ENCODE peak calls at places on chromosomes 2 and 18, in four cellular contexts. F, C, V and G are unnamed samples. For H3K9me3, the result is how much of the 10 kb centered on the place peaks cover.

GRCh38 chr18:13126966-13127598 is 91.5 kb upstream of the LDLRAD4 start:
- DNase-seq in F (no peak), C (no peak), V (no peak), G (no peak)

GRCh38 chr2:127365211-127365643 is 22.5 kb downstream of the MAP3K2 start:
- DNase-seq in V (no peak), F (no peak), C (no peak), G (no peak)

GRCh38 chr2:219501849-219502248 is 3.2 kb downstream of the GMPPA start:
- DNase-seq in F (no peak), C (no peak), V (no peak), G (no peak)

GRCh38 chr18:4672152-4672551 is 217.0 kb upstream of the DLGAP1 start:
- DNase-seq in F (no peak), C (no peak), V (no peak), G (no peak)

GRCh38 chr2:19899853-19900525 is 1.8 kb downstream of the TTC32 start:
- DNase-seq in C (no peak), V (no peak), F (peak), G (no peak)

GRCh38 chr2:8636691-8637636 is 44.9 kb upstream of the ID2 start:
- DNase-seq in V (peak), F (no peak), C (no peak), G (no peak)

GRCh38 chr2:118554616-118555015 is 292.8 kb downstream of the EN1 start:
- DNase-seq in C (no peak), F (no peak), V (no peak), G (no peak)

GRCh38 chr2:190858817-190859216 is 21.8 kb upstream of the GLS start:
- DNase-seq in F (peak), V (no peak), C (no peak), G (no peak)

GRCh38 chr2:200247494-200247893 is 59.0 kb upstream of the SPATS2L start:
- DNase-seq in V (peak), F (no peak), C (no peak), G (no peak)

GRCh38 chr2:39568561-39569006 is 97.1 kb upstream of the TMEM178A start:
- DNase-seq in V (peak), F (peak), C (no peak), G (no peak)

GRCh38 chr2:207801259-207801658 is 31.6 kb upstream of the FZD5 start:
- DNase-seq in C (no peak), F (peak), V (no peak), G (no peak)

GRCh38 chr18:77168666-77169358 is 36.2 kb upstream of the MBP start:
- DNase-seq in F (no peak), C (no peak), V (no peak), G (no peak)

GRCh38 chr18:62457830-62458229 is 65.0 kb upstream of the ZCCHC2 start:
- DNase-seq in C (no peak), V (no peak), F (no peak), G (peak)

GRCh38 chr2:234670052-234670451 is 173.2 kb upstream of the ARL4C start:
- DNase-seq in V (no peak), F (no peak), C (no peak), G (no peak)

GRCh38 chr18:9619990-9620389 is 5.6 kb upstream of the PPP4R1 start:
- DNase-seq in F (no peak), C (no peak), V (no peak), G (no peak)

GRCh38 chr2:219612605-219613286 is 14.7 kb upstream of the SLC4A3 start:
- DNase-seq in F (no peak), V (no peak), C (no peak), G (no peak)

GRCh38 chr2:149329470-149330126 is 789 bp upstream of the LYPD6 start:
- DNase-seq in C (peak), V (no peak), F (peak), G (peak)

GRCh38 chr2:215485032-215485431 is 49.2 kb upstream of the FN1 start:
- DNase-seq in F (no peak), C (no peak), V (no peak), G (no peak)

GRCh38 chr2:174606336-174606735 is 8.7 kb upstream of the WIPF1 start:
- DNase-seq in C (no peak), F (no peak), V (no peak), G (no peak)
- H3K27ac ChIP-seq in C (no peak), F (no peak), V (no peak), G (no peak)

GRCh38 chr2:227404575-227404974 is 16.8 kb upstream of the SCYGR1 start:
- DNase-seq in V (no peak), C (no peak), F (no peak), G (no peak)
- TF ChIP-seq CTCF in V (no peak), C (no peak), F (no peak), G (no peak)

DNA sequence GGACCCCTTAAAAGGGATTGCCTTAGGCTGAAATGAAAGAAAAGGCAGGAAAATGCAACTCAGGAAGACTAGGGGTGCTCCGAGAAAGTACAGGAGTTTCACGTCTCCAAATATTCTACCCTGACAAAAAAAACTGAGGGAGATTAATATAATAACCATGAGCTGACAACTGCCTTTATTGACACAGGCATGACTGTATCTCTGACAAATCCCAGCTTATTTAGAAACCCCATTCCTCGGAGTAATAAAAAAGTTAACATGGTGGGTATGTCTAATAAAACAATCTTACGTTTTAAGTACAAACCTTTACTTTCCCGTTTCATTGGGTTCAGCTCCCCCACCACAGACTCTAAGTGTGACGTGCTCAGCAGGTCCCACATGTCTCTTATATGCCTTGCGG is 7.9 kb upstream of the RBFA start:
- DNase-seq in C (no peak), F (no peak), V (no peak), G (no peak)
- H3K9me3 ChIP-seq in C (half or more), F (half or more), V (under half), G (under half)

GRCh38 chr18:27414691-27415090 is 229.6 kb upstream of the CHST9 start:
- DNase-seq in F (no peak), V (no peak), C (no peak), G (no peak)

GRCh38 chr18:27411911-27412310 is 226.8 kb upstream of the CHST9 start:
- DNase-seq in C (no peak), V (no peak), F (peak), G (no peak)

GRCh38 chr18:27415495-27415894 is 230.4 kb upstream of the CHST9 start:
- DNase-seq in C (no peak), F (peak), V (no peak), G (no peak)

GRCh38 chr18:27412551-27412950 is 227.4 kb upstream of the CHST9 start:
- DNase-seq in V (no peak), F (no peak), C (no peak), G (no peak)

GRCh38 chr18:27413495-27414401 is 228.6 kb upstream of the CHST9 start:
- DNase-seq in F (no peak), C (no peak), V (no peak), G (no peak)
- H3K27ac ChIP-seq in F (no peak), C (peak), V (no peak), G (no peak)

GRCh38 chr2:2866459-2866858 is 511.2 kb downstream of the EIPR1 start:
- DNase-seq in C (no peak), F (no peak), V (no peak), G (no peak)
- TF ChIP-seq CTCF in C (no peak), F (no peak), V (no peak), G (no peak)

GRCh38 chr18:46867471-46868170 is 49.7 kb downstream of the PIAS2 start:
- DNase-seq in V (no peak), C (no peak), F (no peak), G (no peak)
- H3K9me3 ChIP-seq in V (under half), C (under half), F (under half), G (under half)

DNA sequence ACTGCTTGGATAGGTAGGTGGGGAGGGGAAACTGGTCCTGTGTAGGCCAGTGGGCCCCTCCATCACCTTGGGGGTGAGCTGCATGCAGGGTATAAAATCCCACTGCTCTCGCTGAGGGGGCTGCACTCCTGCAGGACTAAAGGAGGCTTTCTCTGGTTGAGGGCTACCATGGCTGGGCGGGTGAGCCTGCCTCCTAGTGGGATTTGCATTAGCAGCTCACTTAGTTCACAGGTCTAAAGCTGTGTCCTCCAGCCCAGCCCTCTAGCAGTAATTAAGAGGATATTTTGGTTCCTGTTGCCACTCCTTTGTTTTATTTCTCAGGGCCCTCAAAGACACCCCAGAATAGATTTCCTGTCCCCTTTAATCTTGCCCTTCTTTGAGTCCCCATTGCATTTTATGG is 24.6 kb downstream of the TMEM127 start:
- DNase-seq in F (no peak), V (no peak), C (no peak), G (peak)
- H3K27ac ChIP-seq in F (no peak), V (no peak), C (peak), G (no peak)